ENCODE peak calls at places on chromosomes 11 and 22, in eight cellular contexts. K, U, H, F, D, X, O and C are unnamed samples.

GRCh38 chr11:96391698-96392307 is 2.0 kb downstream of the JRKL start:
- DNase-seq in O (no peak), X (no peak), H (peak; percentile 11), D (peak; percentile 23), K (no peak), U (peak; percentile 15), F (peak; percentile 9), C (no peak)

GRCh38 chr11:61683116-61683515 is 2.9 kb downstream of the DAGLA start:
- DNase-seq in F (no peak), D (no peak), K (no peak), U (no peak), O (no peak), X (no peak), H (no peak), C (no peak)

GRCh38 chr11:85595285-85595884 is 31.8 kb downstream of the DLG2 start:
- DNase-seq in H (peak; percentile 65), U (peak; percentile 73), F (peak; percentile 91), D (peak; percentile 53), K (no peak), O (no peak), X (peak; percentile 10), C (no peak)

GRCh38 chr11:86888164-86888977 is 66.8 kb downstream of the FZD4 start:
- DNase-seq in F (no peak), X (no peak), U (peak; percentile 55), K (no peak), D (no peak), O (no peak), H (peak; percentile 78), C (no peak)

GRCh38 chr22:49051491-49052022 is 776.1 kb downstream of the BRD1 start:
- DNase-seq in D (no peak), F (no peak), O (no peak), U (no peak), X (no peak), K (no peak), H (no peak), C (no peak)

GRCh38 chr11:12182650-12183511 is 72.5 kb downstream of the MICAL2 start:
- DNase-seq in K (no peak), O (no peak), H (peak; percentile 99), U (peak; percentile 99), F (peak; percentile 53), D (peak; percentile 91), X (peak; percentile 62), C (no peak)

GRCh38 chr11:86969258-86969657 is 14.1 kb upstream of the FZD4 start:
- DNase-seq in H (no peak), X (no peak), U (peak; percentile 19), F (no peak), O (no peak), D (no peak), K (no peak), C (no peak)

GRCh38 chr22:44676441-44677298 is 25.3 kb upstream of the PRR5 start:
- DNase-seq in O (no peak), F (peak; percentile 94), H (peak; percentile 39), U (no peak), K (no peak), X (no peak), D (peak; percentile 14), C (peak; percentile 78)

GRCh38 chr22:38203090-38203810 is 1.5 kb downstream of the MAFF start:
- DNase-seq in F (peak; percentile 23), U (peak; percentile 58), X (no peak), D (peak; percentile 70), H (peak; percentile 59), O (no peak), K (no peak), C (peak; percentile 90)

GRCh38 chr22:43128928-43129424 is 14.2 kb downstream of the MCAT start:
- DNase-seq in U (no peak), H (no peak), O (no peak), X (no peak), D (no peak), F (no peak), K (no peak), C (peak; percentile 86)

GRCh38 chr22:19971276-19972124 is 29.9 kb upstream of the TXNRD2 start:
- DNase-seq in K (no peak), F (no peak), U (no peak), H (no peak), X (no peak), D (no peak), O (no peak), C (no peak)

GRCh38 chr11:67379061-67380058 is 6.0 kb upstream of the CLCF1 start:
- DNase-seq in X (peak; percentile 83), U (peak; percentile 41), F (no peak), H (peak; percentile 86), O (no peak), K (no peak), D (peak; percentile 74), C (no peak)

GRCh38 chr11:101188173-101188572 is 58.6 kb upstream of the PGR start:
- DNase-seq in U (no peak), X (no peak), O (no peak), F (no peak), K (no peak), H (no peak), D (no peak), C (no peak)

GRCh38 chr22:46150615-46151423 is 493 bp downstream of the PPARA start:
- DNase-seq in K (peak; percentile 21), H (peak; percentile 27), D (no peak), F (peak; percentile 38), X (peak; percentile 52), U (no peak), O (peak; percentile 51), C (peak; percentile 83)

GRCh38 chr22:38733329-38734202 is 22.2 kb downstream of the SUN2 start:
- DNase-seq in K (no peak), D (peak; percentile 46), U (peak; percentile 36), X (no peak), O (peak; percentile 41), F (peak; percentile 25), H (peak; percentile 43), C (peak; percentile 80)

GRCh38 chr11:64164392-64165312 is 1.3 kb downstream of the MACROD1 start:
- DNase-seq in O (no peak), F (peak; percentile 31), X (no peak), H (peak; percentile 33), D (no peak), U (no peak), K (no peak), C (peak; percentile 67)

GRCh38 chr22:36833073-36833472 is 16.2 kb upstream of the PVALB start:
- DNase-seq in U (no peak), D (no peak), K (no peak), O (no peak), X (no peak), F (no peak), H (no peak), C (no peak)

GRCh38 chr11:126197277-126197939 is 14.0 kb downstream of the RPUSD4 start:
- DNase-seq in F (no peak), H (peak; percentile 54), X (no peak), O (no peak), K (no peak), U (peak; percentile 55), D (peak; percentile 3), C (no peak)

GRCh38 chr22:35317680-35318290 is 18.1 kb downstream of the TOM1 start:
- DNase-seq in H (no peak), U (no peak), O (no peak), D (no peak), F (no peak), X (no peak), K (no peak), C (no peak)

GRCh38 chr11:110187731-110188130 is 94.5 kb downstream of the ZC3H12C start:
- DNase-seq in U (no peak), O (no peak), D (no peak), F (no peak), X (no peak), H (no peak), K (no peak), C (no peak)

GRCh38 chr11:15843309-15843857 is 513.0 kb downstream of the SOX6 start:
- DNase-seq in U (no peak), D (no peak), K (no peak), O (no peak), H (peak; percentile 33), X (no peak), F (no peak), C (no peak)

GRCh38 chr11:61475433-61475832 is 33.1 kb upstream of the LRRC10B start:
- DNase-seq in F (no peak), D (no peak), X (no peak), O (no peak), H (no peak), K (no peak), U (no peak), C (no peak)

GRCh38 chr11:36557991-36558390 is 9.8 kb upstream of the RAG1 start:
- DNase-seq in F (no peak), O (no peak), D (peak; percentile 18), U (no peak), H (no peak), K (no peak), X (no peak), C (no peak)

GRCh38 chr22:37742374-37743092 is 45.7 kb downstream of the TRIOBP start:
- DNase-seq in U (peak; percentile 90), D (peak; percentile 92), K (no peak), X (peak; percentile 78), H (peak; percentile 89), O (no peak), F (peak; percentile 20), C (no peak)

GRCh38 chr11:132632641-132633124 is 899.6 kb downstream of the OPCML start:
- DNase-seq in U (peak; percentile 99), O (no peak), H (peak; percentile 100), X (peak; percentile 35), D (peak; percentile 86), F (peak; percentile 87), K (no peak), C (no peak)

GRCh38 chr11:57307666-57308270 is 17.0 kb downstream of the TNKS1BP1 start:
- DNase-seq in F (no peak), D (peak; percentile 84), U (no peak), H (no peak), X (no peak), O (no peak), K (no peak), C (no peak)

GRCh38 chr11:60974726-60975125 is 3.2 kb downstream of the CD6 start:
- DNase-seq in O (no peak), H (no peak), F (no peak), D (no peak), U (no peak), X (no peak), K (no peak), C (peak; percentile 18)

GRCh38 chr22:23065495-23066122 is 4.7 kb upstream of the GNAZ start:
- DNase-seq in H (no peak), X (no peak), D (no peak), F (no peak), K (no peak), U (no peak), O (no peak), C (no peak)

GRCh38 chr22:31929126-31929928 is 15.0 kb upstream of the YWHAH start:
- DNase-seq in F (no peak), X (no peak), O (no peak), D (no peak), H (peak; percentile 14), U (no peak), K (no peak), C (no peak)

GRCh38 chr22:43470218-43470617 is 58.4 kb downstream of the MPPED1 start:
- DNase-seq in U (no peak), H (no peak), O (no peak), F (no peak), X (no peak), D (no peak), K (no peak), C (no peak)

GRCh38 chr22:24331468-24332440 is 61.1 kb downstream of the SPECC1L start:
- DNase-seq in F (peak; percentile 67), O (no peak), K (no peak), U (peak; percentile 40), D (no peak), H (peak; percentile 55), X (no peak), C (no peak)

GRCh38 chr11:104120493-104121200 is 43.3 kb downstream of the PDGFD start:
- DNase-seq in K (no peak), O (no peak), D (no peak), X (no peak), F (peak; percentile 13), H (no peak), U (no peak), C (no peak)